ENCODE peak calls at places on chromosomes 12 and 14, in seven cellular contexts. V is IMR-90, M is trophoblast cell, Z is mesenchymal stem cell, R is neuronal stem cell, I is H9, O is mesendoderm. K is an unnamed sample. For H3K79me1, the result is how much of the 10 kb centered on the place peaks cover.

GRCh38 chr12:44286336-44286735 is 450.5 kb downstream of the TMEM117 start:
- DNase-seq in V (peak), M (no peak), Z (peak), R (no peak), I (no peak), O (no peak), K (no peak)

GRCh38 chr14:35339761-35340406 is 47.7 kb downstream of the PSMA6 start:
- DNase-seq in V (no peak), M (no peak), Z (no peak), R (no peak), I (no peak), O (no peak), K (no peak)

GRCh38 chr14:32109676-32110075 is 32.6 kb downstream of the ARHGAP5 start:
- DNase-seq in V (peak), M (peak), Z (peak), R (no peak), I (no peak), O (no peak), K (no peak)

GRCh38 chr14:34610101-34610500 is 19.8 kb downstream of the SNX6 start:
- DNase-seq in V (no peak), M (no peak), Z (no peak), R (no peak), I (no peak), O (no peak), K (no peak)

GRCh38 chr12:52636592-52637258 is 15.3 kb downstream of the KRT2 start:
- DNase-seq in V (no peak), M (no peak), Z (no peak), R (no peak), I (no peak), O (peak), K (peak)

GRCh38 chr14:20609215-20610001 is 18.2 kb upstream of the RNASE12 start:
- DNase-seq in V (peak), M (peak), Z (peak), R (peak), I (peak), O (peak), K (peak)

GRCh38 chr12:69024413-69024812 is 91.4 kb upstream of the CPM start:
- DNase-seq in V (no peak), M (peak), Z (no peak), R (no peak), I (no peak), O (no peak), K (no peak)

GRCh38 chr14:61570188-61570960 is 124.9 kb upstream of the HIF1A start:
- DNase-seq in V (peak), M (no peak), Z (no peak), R (no peak), I (no peak), O (no peak), K (no peak)

GRCh38 chr12:47856721-47857575 is 37.2 kb upstream of the HDAC7 start:
- DNase-seq in V (no peak), M (no peak), Z (no peak), R (no peak), I (no peak), O (no peak), K (no peak)

GRCh38 chr12:123828871-123829547 is 66.9 kb downstream of the DNAH10 start:
- DNase-seq in V (no peak), M (no peak), Z (no peak), R (no peak), I (no peak), O (no peak), K (no peak)

GRCh38 chr12:131454418-131455217 is 256.3 kb upstream of the SFSWAP start:
- DNase-seq in V (no peak), M (peak), Z (no peak), R (peak), I (peak), O (peak), K (peak)

GRCh38 chr14:89617471-89618291 is 200.6 kb upstream of the FOXN3 start:
- DNase-seq in V (peak), M (peak), Z (peak), R (peak), I (no peak), O (peak), K (no peak)

GRCh38 chr14:91292476-91292875 is 48.0 kb upstream of the GPR68 start:
- DNase-seq in V (no peak), M (no peak), Z (no peak), R (no peak), I (no peak), O (no peak), K (no peak)

GRCh38 chr12:67661311-67662011 is 12.9 kb downstream of the DYRK2 start:
- DNase-seq in V (peak), M (no peak), Z (peak), R (no peak), I (no peak), O (peak), K (no peak)

GRCh38 chr12:10227648-10228047 is 15.0 kb downstream of the GABARAPL1 start:
- DNase-seq in V (no peak), M (no peak), Z (no peak), R (no peak), I (no peak), O (no peak), K (no peak)

GRCh38 chr14:76272774-76273173 is 103.2 kb upstream of the ESRRB start:
- DNase-seq in V (no peak), M (no peak), Z (no peak), R (no peak), I (peak), O (no peak), K (no peak)

GRCh38 chr14:72788255-72788654 is 105.6 kb downstream of the DPF3 start:
- DNase-seq in V (no peak), M (no peak), Z (no peak), R (no peak), I (no peak), O (no peak), K (no peak)

GRCh38 chr14:67371247-67372148 is 11.4 kb downstream of the EIF2S1 start:
- DNase-seq in V (no peak), M (no peak), Z (peak), R (no peak), I (no peak), O (no peak), K (no peak)

GRCh38 chr12:11133816-11134215 is 628 bp downstream of the TAS2R30 start:
- DNase-seq in V (no peak), M (no peak), Z (no peak), R (no peak), I (no peak), O (no peak), K (no peak)

GRCh38 chr12:126747530-126748149 is 1519.3 kb upstream of the TMEM132C start:
- DNase-seq in V (no peak), M (peak), Z (no peak), R (no peak), I (peak), O (peak), K (no peak)

GRCh38 chr12:75862692-75863471 is 168.7 kb downstream of the PHLDA1 start:
- DNase-seq in V (peak), M (peak), Z (peak), R (no peak), I (no peak), O (no peak), K (no peak)

GRCh38 chr14:95649230-95649629 is 37.0 kb upstream of the TCL1B start:
- DNase-seq in V (no peak), M (no peak), Z (no peak), R (no peak), I (no peak), O (no peak), K (no peak)

GRCh38 chr12:52310622-52311281 is 10.4 kb downstream of the KRT83 start:
- DNase-seq in V (peak), M (peak), Z (peak), R (no peak), I (no peak), O (no peak), K (no peak)

GRCh38 chr14:87566986-87567385 is 426.0 kb downstream of the GALC start:
- DNase-seq in V (peak), M (peak), Z (peak), R (no peak), I (no peak), O (peak), K (no peak)

GRCh38 chr12:127928615-127929014 is 338.4 kb upstream of the TMEM132C start:
- DNase-seq in V (no peak), M (no peak), Z (peak), R (no peak), I (no peak), O (no peak), K (no peak)

GRCh38 chr12:83477706-83478105 is 791.0 kb downstream of the TMTC2 start:
- DNase-seq in V (no peak), M (no peak), Z (no peak), R (no peak), I (no peak), O (no peak), K (no peak)

GRCh38 chr14:62006116-62006737 is 244.0 kb downstream of the SNAPC1 start:
- DNase-seq in V (no peak), M (no peak), Z (no peak), R (no peak), I (no peak), O (no peak), K (no peak)

GRCh38 chr14:95733212-95733611 is 19.3 kb upstream of the TCL1A start:
- DNase-seq in V (no peak), M (peak), Z (no peak), R (no peak), I (no peak), O (no peak), K (no peak)

GRCh38 chr12:26245175-26245942 is 50.0 kb downstream of the SSPN start:
- DNase-seq in V (no peak), M (no peak), Z (no peak), R (no peak), I (no peak), O (no peak), K (no peak)

GRCh38 chr12:98635657-98636323 is 8.8 kb downstream of the IKBIP start:
- DNase-seq in V (peak), M (peak), Z (peak), R (no peak), I (no peak), O (peak), K (no peak)

GRCh38 chr14:71749613-71750238 is 182.5 kb upstream of the RGS6 start:
- DNase-seq in V (no peak), M (no peak), Z (no peak), R (no peak), I (no peak), O (no peak), K (no peak)

GRCh38 chr14:70804556-70805162 is 4.7 kb downstream of the MAP3K9 start:
- DNase-seq in V (peak), M (no peak), Z (peak), R (no peak), I (no peak), O (peak), K (no peak)

GRCh38 chr12:70002097-70002911 is 177.3 kb downstream of the MYRFL start:
- DNase-seq in V (no peak), M (no peak), Z (peak), R (no peak), I (no peak), O (no peak), K (no peak)

GRCh38 chr12:32273712-32274111 is 125.6 kb upstream of the FGD4 start:
- DNase-seq in V (no peak), M (no peak), Z (no peak), R (peak), I (peak), O (peak), K (no peak)

GRCh38 chr14:59768855-59769254 is 101.7 kb downstream of the RTN1 start:
- DNase-seq in V (peak), M (peak), Z (no peak), R (no peak), I (no peak), O (no peak), K (no peak)

GRCh38 chr14:96631621-96632362 is 129.6 kb downstream of the PAPOLA start:
- DNase-seq in V (no peak), M (no peak), Z (no peak), R (no peak), I (peak), O (peak), K (peak)

GRCh38 chr12:32034045-32034444 is 72.6 kb upstream of the BICD1 start:
- DNase-seq in V (no peak), M (no peak), Z (peak), R (no peak), I (no peak), O (peak), K (no peak)

GRCh38 chr14:32087173-32087861 is 10.2 kb downstream of the ARHGAP5 start:
- DNase-seq in V (peak), M (peak), Z (peak), R (peak), I (no peak), O (peak), K (no peak)

DNA sequence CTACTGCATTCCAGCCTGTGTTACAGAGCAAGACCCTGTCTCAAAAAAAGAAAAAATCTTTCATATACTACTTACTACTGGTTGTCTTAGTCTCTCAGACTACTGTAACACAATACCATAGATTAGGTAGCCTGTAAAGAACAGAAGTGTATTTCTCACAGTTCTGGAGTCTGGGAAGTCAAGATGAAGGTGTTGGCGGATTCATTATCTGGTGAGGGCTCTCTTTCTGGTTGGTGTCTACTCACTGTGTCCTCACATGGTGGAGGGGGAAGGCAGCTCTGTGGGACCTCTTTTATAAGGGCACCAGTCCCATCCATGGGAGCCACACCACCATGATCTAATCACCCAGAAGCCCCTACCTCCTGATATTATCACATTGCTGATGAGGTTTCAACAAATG is 14.4 kb downstream of the WDR20 start:
- DNase-seq in V (no peak), M (no peak), Z (no peak), R (no peak), I (no peak), O (no peak), K (no peak)
- H3K79me1 ChIP-seq in V (half or more), M (under half), Z (under half), R (under half), I (under half), O (under half), K (under half)

GRCh38 chr12:64806593-64806992 is 17.9 kb upstream of the TBC1D30 start:
- DNase-seq in V (peak), M (no peak), Z (peak), R (no peak), I (no peak), O (no peak), K (no peak)
- H3K79me1 ChIP-seq in V (under half), M (under half), Z (under half), R (under half), I (under half), O (under half), K (under half)

GRCh38 chr14:104190396-104191000 is 52.1 kb downstream of the KIF26A start:
- DNase-seq in V (no peak), M (no peak), Z (no peak), R (no peak), I (no peak), O (no peak), K (no peak)

GRCh38 chr14:104194016-104194415 is 55.6 kb downstream of the KIF26A start:
- DNase-seq in V (no peak), M (no peak), Z (no peak), R (no peak), I (no peak), O (no peak), K (no peak)

GRCh38 chr14:104192883-104193245 is 54.5 kb downstream of the KIF26A start:
- DNase-seq in V (no peak), M (no peak), Z (no peak), R (no peak), I (no peak), O (no peak), K (no peak)

GRCh38 chr14:104191409-104191997 is 53.1 kb downstream of the KIF26A start:
- DNase-seq in V (no peak), M (no peak), Z (no peak), R (no peak), I (no peak), O (no peak), K (no peak)

GRCh38 chr14:104192146-104192882 is 53.9 kb downstream of the KIF26A start:
- DNase-seq in V (no peak), M (no peak), Z (no peak), R (no peak), I (no peak), O (no peak), K (no peak)
- H3K79me1 ChIP-seq in V (under half), M (under half), Z (under half), R (under half), I (under half), O (under half), K (under half)

GRCh38 chr12:54641554-54641953 is 6.6 kb downstream of the DCD start:
- DNase-seq in V (no peak), M (no peak), Z (no peak), R (no peak), I (no peak), O (no peak), K (no peak)
- H3K79me1 ChIP-seq in V (under half), M (under half), Z (under half), R (under half), I (under half), O (under half), K (under half)

DNA sequence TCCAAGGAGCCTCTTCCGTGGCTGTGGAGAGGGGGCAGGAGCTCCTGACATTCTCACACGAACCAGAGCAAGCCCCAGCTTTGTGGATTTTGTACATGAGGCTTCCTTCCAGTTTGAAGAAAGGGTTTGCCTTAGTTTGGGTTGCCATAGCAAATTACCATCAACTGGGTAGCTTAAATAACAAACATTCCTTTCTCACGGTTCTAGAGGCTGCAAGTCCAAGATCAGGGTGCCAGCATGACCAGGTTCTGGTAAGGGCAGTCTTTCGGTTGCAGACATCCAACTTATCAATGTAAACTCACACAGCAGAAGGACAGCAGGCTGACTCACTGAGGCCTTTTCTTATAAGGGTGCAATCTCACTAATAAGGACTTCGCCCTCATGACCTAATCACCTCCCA is 25.9 kb upstream of the STAB2 start:
- DNase-seq in V (no peak), M (peak), Z (peak), R (no peak), I (no peak), O (peak), K (no peak)
- H3K79me1 ChIP-seq in V (under half), M (under half), Z (under half), R (under half), I (under half), O (under half), K (under half)

GRCh38 chr14:51592836-51593235 is 58.9 kb upstream of the FRMD6 start:
- DNase-seq in V (no peak), M (no peak), Z (no peak), R (no peak), I (no peak), O (no peak), K (no peak)

GRCh38 chr14:51593397-51593796 is 58.3 kb upstream of the FRMD6 start:
- DNase-seq in V (no peak), M (no peak), Z (peak), R (no peak), I (no peak), O (no peak), K (no peak)

GRCh38 chr14:51596473-51596870 is 55.2 kb upstream of the FRMD6 start:
- DNase-seq in V (no peak), M (no peak), Z (no peak), R (no peak), I (no peak), O (no peak), K (no peak)

GRCh38 chr14:51597511-51597920 is 54.2 kb upstream of the FRMD6 start:
- DNase-seq in V (peak), M (no peak), Z (peak), R (no peak), I (no peak), O (no peak), K (no peak)

GRCh38 chr14:51595831-51596472 is 55.8 kb upstream of the FRMD6 start:
- DNase-seq in V (no peak), M (no peak), Z (no peak), R (no peak), I (no peak), O (peak), K (no peak)
- H3K79me1 ChIP-seq in V (under half), M (under half), Z (under half), R (under half), I (under half), O (under half), K (under half)

DNA sequence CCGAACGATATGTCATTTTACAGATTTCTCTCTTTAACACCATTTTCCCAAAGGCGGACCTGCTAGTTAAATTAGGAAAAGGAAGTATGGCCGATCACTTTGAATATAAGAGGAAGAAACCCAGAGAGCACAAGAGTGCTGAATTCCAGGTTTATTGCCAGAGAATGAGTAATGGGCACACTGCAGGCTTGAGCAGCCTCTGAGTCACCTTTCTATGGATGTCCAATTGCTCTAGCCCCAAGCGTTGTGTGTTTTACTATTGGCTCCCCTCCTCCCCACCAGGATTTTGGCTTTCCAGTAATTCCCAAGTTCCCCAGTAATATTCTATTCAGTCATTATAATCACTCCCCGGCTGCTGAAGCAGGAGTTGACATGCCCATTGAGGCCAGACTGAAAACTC is 704.5 kb upstream of the FLRT2 start:
- DNase-seq in V (peak), M (no peak), Z (no peak), R (no peak), I (no peak), O (peak), K (no peak)
- H3K79me1 ChIP-seq in V (under half), M (under half), Z (under half), R (under half), I (under half), O (under half), K (under half)

DNA sequence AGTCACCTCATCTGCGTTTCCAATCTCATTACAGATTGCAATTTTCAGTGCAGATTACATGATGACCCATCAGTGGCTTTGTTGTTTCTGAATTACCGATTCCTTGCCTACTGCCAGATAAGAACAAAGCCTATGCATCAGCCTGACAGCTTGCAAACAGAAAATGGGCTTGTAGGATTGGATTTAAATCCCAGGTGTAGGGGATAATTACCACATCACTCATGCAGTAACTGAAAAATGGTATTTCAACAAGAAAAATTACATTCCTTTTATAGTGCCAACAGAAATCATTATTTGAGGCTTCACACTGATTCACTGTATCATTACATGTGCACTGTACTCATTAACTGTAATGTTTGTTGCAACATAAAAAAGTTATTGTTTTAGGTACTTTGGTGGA is 689.1 kb downstream of the NOVA1 start:
- DNase-seq in V (no peak), M (no peak), Z (no peak), R (no peak), I (no peak), O (no peak), K (no peak)
- H3K79me1 ChIP-seq in V (under half), M (under half), Z (under half), R (under half), I (under half), O (under half), K (under half)

GRCh38 chr14:73944432-73945158 is 5.3 kb downstream of the FAM161B start:
- DNase-seq in V (no peak), M (no peak), Z (no peak), R (no peak), I (no peak), O (no peak), K (no peak)
- H3K79me1 ChIP-seq in V (under half), M (under half), Z (under half), R (under half), I (under half), O (under half), K (under half)

K was measured in H1.